ENCODE peak calls at places on chromosome 19, in six cellular contexts. One of them, this sample, is unnamed. For H3K4me1 and H3K36me3, the result is how much of the 10 kb centered on the place peaks cover.

GRCh38 chr19:3975637-3976087 is 4.8 kb upstream of the DAPK3 start:
- DNase-seq in K562: no peak
- DNase-seq in IMR-90: no peak
- DNase-seq in fibroblast of lung: no peak
- DNase-seq in neuronal stem cell: no peak
- DNase-seq in trophoblast cell: no peak
- DNase-seq in this sample: no peak

GRCh38 chr19:50762554-50762953 is 7.7 kb upstream of the GPR32 start:
- DNase-seq in K562: no peak
- DNase-seq in IMR-90: no peak
- DNase-seq in fibroblast of lung: no peak
- DNase-seq in neuronal stem cell: no peak
- DNase-seq in trophoblast cell: peak
- DNase-seq in this sample: no peak

GRCh38 chr19:34555447-34555846 is 73.9 kb downstream of the WTIP start:
- DNase-seq in K562: no peak
- DNase-seq in IMR-90: no peak
- DNase-seq in fibroblast of lung: no peak
- DNase-seq in neuronal stem cell: no peak
- DNase-seq in trophoblast cell: no peak
- DNase-seq in this sample: no peak

GRCh38 chr19:7328647-7329046 is 20.1 kb upstream of the ARHGEF18 start:
- DNase-seq in K562: no peak
- DNase-seq in IMR-90: no peak
- DNase-seq in fibroblast of lung: no peak
- DNase-seq in neuronal stem cell: no peak
- DNase-seq in trophoblast cell: no peak
- DNase-seq in this sample: no peak

GRCh38 chr19:53374288-53374687 is 8.8 kb downstream of the ZNF525 start:
- DNase-seq in K562: no peak
- DNase-seq in IMR-90: no peak
- DNase-seq in fibroblast of lung: no peak
- DNase-seq in neuronal stem cell: no peak
- DNase-seq in trophoblast cell: no peak
- DNase-seq in this sample: no peak

GRCh38 chr19:19552811-19553210 is 14.7 kb downstream of the CILP2 start:
- DNase-seq in K562: peak
- DNase-seq in IMR-90: no peak
- DNase-seq in fibroblast of lung: peak
- DNase-seq in neuronal stem cell: no peak
- DNase-seq in trophoblast cell: no peak
- DNase-seq in this sample: peak

GRCh38 chr19:7856679-7857663 is 17.2 kb downstream of the PRR36 start:
- DNase-seq in K562: no peak
- DNase-seq in IMR-90: no peak
- DNase-seq in fibroblast of lung: no peak
- DNase-seq in neuronal stem cell: no peak
- DNase-seq in trophoblast cell: no peak
- DNase-seq in this sample: no peak

GRCh38 chr19:55679343-55680257 is 4.6 kb downstream of the EPN1 start:
- DNase-seq in K562: no peak
- DNase-seq in IMR-90: peak
- DNase-seq in fibroblast of lung: peak
- DNase-seq in neuronal stem cell: no peak
- DNase-seq in trophoblast cell: no peak
- DNase-seq in this sample: no peak

GRCh38 chr19:3459322-3459881 is 20.9 kb downstream of the SMIM24 start:
- DNase-seq in K562: peak
- DNase-seq in IMR-90: peak
- DNase-seq in fibroblast of lung: peak
- DNase-seq in neuronal stem cell: no peak
- DNase-seq in trophoblast cell: no peak
- DNase-seq in this sample: peak

GRCh38 chr19:17205237-17206140 is 9.7 kb upstream of the USE1 start:
- DNase-seq in K562: peak
- DNase-seq in IMR-90: peak
- DNase-seq in fibroblast of lung: peak
- DNase-seq in neuronal stem cell: no peak
- DNase-seq in trophoblast cell: peak
- DNase-seq in this sample: peak

GRCh38 chr19:53958168-53958571 is 4.6 kb upstream of the CACNG8 start:
- DNase-seq in K562: no peak
- DNase-seq in IMR-90: no peak
- DNase-seq in fibroblast of lung: no peak
- DNase-seq in neuronal stem cell: no peak
- DNase-seq in trophoblast cell: no peak
- DNase-seq in this sample: no peak

GRCh38 chr19:43784981-43785808 is 4.4 kb upstream of the KCNN4 start:
- DNase-seq in K562: peak
- DNase-seq in IMR-90: peak
- DNase-seq in fibroblast of lung: peak
- DNase-seq in neuronal stem cell: peak
- DNase-seq in trophoblast cell: peak
- DNase-seq in this sample: peak

GRCh38 chr19:367963-368623 is 23.5 kb upstream of the MIER2 start:
- DNase-seq in K562: no peak
- DNase-seq in IMR-90: no peak
- DNase-seq in fibroblast of lung: no peak
- DNase-seq in neuronal stem cell: no peak
- DNase-seq in trophoblast cell: no peak
- DNase-seq in this sample: no peak

GRCh38 chr19:41792513-41793413 is 3.6 kb upstream of the CEACAM3 start:
- DNase-seq in K562: peak
- DNase-seq in IMR-90: peak
- DNase-seq in fibroblast of lung: peak
- DNase-seq in neuronal stem cell: peak
- DNase-seq in trophoblast cell: peak
- DNase-seq in this sample: peak

GRCh38 chr19:2797280-2797679 is 12.0 kb downstream of the THOP1 start:
- DNase-seq in K562: no peak
- DNase-seq in IMR-90: no peak
- DNase-seq in fibroblast of lung: no peak
- DNase-seq in neuronal stem cell: no peak
- DNase-seq in trophoblast cell: no peak
- DNase-seq in this sample: no peak

GRCh38 chr19:485583-486236 is 10.6 kb upstream of the MADCAM1 start:
- DNase-seq in K562: no peak
- DNase-seq in IMR-90: no peak
- DNase-seq in fibroblast of lung: peak
- DNase-seq in neuronal stem cell: peak
- DNase-seq in trophoblast cell: peak
- DNase-seq in this sample: peak

GRCh38 chr19:57302727-57303401 is 17.4 kb upstream of the ZNF543 start:
- DNase-seq in K562: no peak
- DNase-seq in IMR-90: no peak
- DNase-seq in fibroblast of lung: peak
- DNase-seq in neuronal stem cell: no peak
- DNase-seq in trophoblast cell: peak
- DNase-seq in this sample: no peak

GRCh38 chr19:5665781-5666513 is 14.4 kb downstream of the MICOS13 start:
- DNase-seq in K562: peak
- DNase-seq in IMR-90: peak
- DNase-seq in fibroblast of lung: peak
- DNase-seq in neuronal stem cell: no peak
- DNase-seq in trophoblast cell: peak
- DNase-seq in this sample: peak

GRCh38 chr19:36771275-36772231 is 1.1 kb downstream of the ZNF850 start:
- DNase-seq in K562: peak
- DNase-seq in IMR-90: peak
- DNase-seq in fibroblast of lung: peak
- DNase-seq in neuronal stem cell: peak
- DNase-seq in trophoblast cell: peak
- DNase-seq in this sample: peak

GRCh38 chr19:51125421-51126075 is 842 bp downstream of the SIGLEC9 start:
- DNase-seq in K562: no peak
- DNase-seq in IMR-90: no peak
- DNase-seq in fibroblast of lung: no peak
- DNase-seq in neuronal stem cell: no peak
- DNase-seq in trophoblast cell: no peak
- DNase-seq in this sample: no peak

GRCh38 chr19:31745731-31746130 is 396.5 kb upstream of the TSHZ3 start:
- DNase-seq in K562: no peak
- DNase-seq in IMR-90: no peak
- DNase-seq in fibroblast of lung: no peak
- DNase-seq in neuronal stem cell: no peak
- DNase-seq in trophoblast cell: no peak
- DNase-seq in this sample: no peak

DNA sequence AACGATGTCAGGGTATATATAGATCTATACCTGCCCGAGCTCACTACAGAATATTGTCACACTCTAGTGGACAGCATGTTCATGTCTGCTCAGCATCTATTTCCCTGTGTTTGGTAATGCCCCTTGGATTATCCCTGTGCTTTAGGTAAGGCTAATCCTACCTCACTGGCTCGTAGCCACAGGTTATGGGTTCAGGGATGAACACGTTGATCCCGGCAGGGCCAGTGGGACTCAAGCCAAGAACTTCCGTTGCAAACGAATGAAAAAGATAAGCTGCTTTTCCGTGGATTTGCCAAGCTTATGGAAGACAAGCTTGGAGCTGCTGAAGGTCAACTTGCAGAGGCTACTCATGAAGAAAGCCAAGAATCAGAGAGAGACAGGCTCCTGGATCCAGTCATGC is 400.0 kb upstream of the TSHZ3 start:
- DNase-seq in K562: no peak
- DNase-seq in IMR-90: no peak
- DNase-seq in fibroblast of lung: no peak
- DNase-seq in neuronal stem cell: no peak
- DNase-seq in trophoblast cell: no peak
- DNase-seq in this sample: no peak
- H3K4me1 ChIP-seq in K562: under half
- H3K4me1 ChIP-seq in IMR-90: under half
- H3K4me1 ChIP-seq in fibroblast of lung: under half
- H3K4me1 ChIP-seq in neuronal stem cell: under half
- H3K4me1 ChIP-seq in trophoblast cell: under half
- H3K4me1 ChIP-seq in this sample: under half

GRCh38 chr19:48741222-48741999 is 1.0 kb upstream of the RASIP1 start:
- DNase-seq in K562: peak
- DNase-seq in IMR-90: no peak
- DNase-seq in fibroblast of lung: no peak
- DNase-seq in neuronal stem cell: no peak
- DNase-seq in trophoblast cell: no peak
- DNase-seq in this sample: peak
- H3K9ac ChIP-seq in K562: peak
- H3K9ac ChIP-seq in IMR-90: no peak
- H3K9ac ChIP-seq in fibroblast of lung: no peak
- H3K9ac ChIP-seq in neuronal stem cell: no peak
- H3K9ac ChIP-seq in trophoblast cell: no peak
- H3K9ac ChIP-seq in this sample: no peak

GRCh38 chr19:52176574-52176973 is 5.2 kb upstream of the ZNF836 start:
- DNase-seq in K562: no peak
- DNase-seq in IMR-90: no peak
- DNase-seq in fibroblast of lung: no peak
- DNase-seq in neuronal stem cell: no peak
- DNase-seq in trophoblast cell: no peak
- DNase-seq in this sample: no peak
- H3K36me3 ChIP-seq in K562: under half
- H3K36me3 ChIP-seq in IMR-90: under half
- H3K36me3 ChIP-seq in fibroblast of lung: under half
- H3K36me3 ChIP-seq in neuronal stem cell: under half
- H3K36me3 ChIP-seq in trophoblast cell: under half
- H3K36me3 ChIP-seq in this sample: under half

GRCh38 chr19:18460900-18461299 is 23.0 kb upstream of the ISYNA1 start:
- DNase-seq in K562: no peak
- DNase-seq in IMR-90: no peak
- DNase-seq in fibroblast of lung: no peak
- DNase-seq in neuronal stem cell: no peak
- DNase-seq in trophoblast cell: peak
- DNase-seq in this sample: no peak
- H3K4me1 ChIP-seq in K562: under half
- H3K4me1 ChIP-seq in IMR-90: under half
- H3K4me1 ChIP-seq in fibroblast of lung: under half
- H3K4me1 ChIP-seq in neuronal stem cell: under half
- H3K4me1 ChIP-seq in trophoblast cell: under half
- H3K4me1 ChIP-seq in this sample: half or more

GRCh38 chr19:38815059-38816001 is 2.6 kb upstream of the LGALS4 start:
- DNase-seq in K562: peak
- DNase-seq in IMR-90: no peak
- DNase-seq in fibroblast of lung: no peak
- DNase-seq in neuronal stem cell: no peak
- DNase-seq in trophoblast cell: no peak
- DNase-seq in this sample: no peak
- H3K9ac ChIP-seq in K562: no peak
- H3K9ac ChIP-seq in IMR-90: no peak
- H3K9ac ChIP-seq in fibroblast of lung: no peak
- H3K9ac ChIP-seq in neuronal stem cell: no peak
- H3K9ac ChIP-seq in trophoblast cell: no peak
- H3K9ac ChIP-seq in this sample: no peak

DNA sequence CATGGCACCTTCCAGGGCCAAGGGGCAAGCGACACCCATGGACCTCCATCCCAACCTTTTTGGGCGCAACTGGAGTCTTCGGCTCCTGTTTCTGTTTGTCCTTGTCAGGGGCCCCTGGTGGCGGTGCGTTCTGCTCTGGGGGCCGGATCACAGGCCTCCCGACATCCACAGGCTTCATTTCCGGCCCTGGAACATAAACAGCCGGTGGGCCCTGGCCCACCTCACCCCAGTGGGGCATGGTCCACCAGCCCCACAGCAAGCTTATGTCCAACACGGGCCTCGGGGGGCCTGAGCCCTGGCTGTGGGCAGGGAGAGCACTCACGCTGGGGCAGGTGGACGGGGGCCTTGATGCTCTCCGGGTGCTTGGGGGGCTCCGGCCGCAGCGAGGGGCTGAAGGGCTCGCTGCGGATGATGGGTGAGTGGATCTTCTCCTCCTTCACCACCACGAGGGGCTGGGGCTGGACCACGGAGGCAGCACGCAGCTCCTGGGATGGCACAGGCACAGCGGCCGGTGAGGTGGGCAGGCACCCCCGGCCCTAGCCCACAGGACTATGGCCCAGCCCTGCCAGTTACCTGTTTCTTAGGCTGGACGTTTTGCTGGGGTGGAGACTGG is 7.2 kb upstream of the EPHX3 start:
- DNase-seq in K562: no peak
- DNase-seq in IMR-90: no peak
- DNase-seq in fibroblast of lung: no peak
- DNase-seq in neuronal stem cell: no peak
- DNase-seq in trophoblast cell: no peak
- DNase-seq in this sample: no peak
- H3K36me3 ChIP-seq in K562: half or more
- H3K36me3 ChIP-seq in IMR-90: half or more
- H3K36me3 ChIP-seq in fibroblast of lung: under half
- H3K36me3 ChIP-seq in neuronal stem cell: half or more
- H3K36me3 ChIP-seq in trophoblast cell: half or more
- H3K36me3 ChIP-seq in this sample: half or more

This sample was measured in adipocyte.